ENCODE peak calls at places on chromosomes 5 and 9, in four cellular contexts. D is GM12878, Q is IMR-90, W is K562. K is an unnamed sample. For H3K4me1, the result is how much of the 10 kb centered on the place peaks cover.

GRCh38 chr5:54867310-54867944 is 118.0 kb downstream of the ESM1 start:
- DNase-seq in Q (peak), D (no peak), W (peak), K (peak)

GRCh38 chr5:68159251-68159951 is 56.2 kb upstream of the PIK3R1 start:
- DNase-seq in W (no peak), Q (no peak), D (no peak), K (no peak)

GRCh38 chr5:24681106-24681505 is 36.3 kb upstream of the CDH10 start:
- DNase-seq in Q (no peak), W (no peak), D (no peak), K (no peak)

GRCh38 chr5:172530406-172530805 is 76.1 kb upstream of the SH3PXD2B start:
- DNase-seq in D (no peak), W (no peak), Q (no peak), K (no peak)

GRCh38 chr5:172717481-172718195 is 53.4 kb downstream of the DUSP1 start:
- DNase-seq in D (no peak), W (no peak), Q (no peak), K (no peak)

GRCh38 chr5:151523335-151523734 is 67.8 kb downstream of the FAT2 start:
- DNase-seq in Q (peak), W (peak), D (no peak), K (peak)

GRCh38 chr5:149126898-149127297 is 14.4 kb upstream of the ABLIM3 start:
- DNase-seq in W (no peak), Q (no peak), D (no peak), K (no peak)

GRCh38 chr5:20536813-20537212 is 548.8 kb upstream of the CDH18 start:
- DNase-seq in W (no peak), D (no peak), Q (no peak), K (no peak)

GRCh38 chr5:151719228-151719861 is 32.6 kb upstream of the SPARC start:
- DNase-seq in W (peak), Q (peak), D (no peak), K (peak)

GRCh38 chr9:101533334-101534187 is at the start of gene RNF20:
- DNase-seq in D (peak), Q (peak), W (peak), K (peak)

GRCh38 chr9:135592331-135592590 is 30.7 kb downstream of the PAEP start:
- DNase-seq in W (no peak), Q (no peak), D (no peak), K (no peak)

GRCh38 chr9:21096172-21096900 is 18.6 kb upstream of the IFNB1 start:
- DNase-seq in Q (peak), W (no peak), D (peak), K (no peak)

GRCh38 chr9:4119778-4120554 is 179.9 kb downstream of the GLIS3 start:
- DNase-seq in Q (no peak), D (no peak), W (no peak), K (no peak)

GRCh38 chr9:21994996-21995651 is 533 bp downstream of the CDKN2B-AS1 start:
- DNase-seq in W (no peak), Q (peak), D (peak), K (no peak)

GRCh38 chr9:71944754-71945409 is 33.4 kb downstream of the C9orf85 start:
- DNase-seq in D (no peak), W (no peak), Q (no peak), K (no peak)

GRCh38 chr9:5884191-5884590 is 6.5 kb upstream of the MLANA start:
- DNase-seq in W (no peak), D (no peak), Q (no peak), K (no peak)

GRCh38 chr9:5510991-5511390 is 660 bp downstream of the PDCD1LG2 start:
- DNase-seq in Q (peak), D (no peak), W (no peak), K (no peak)

GRCh38 chr5:168920019-168920813 is 341.0 kb upstream of the PANK3 start:
- DNase-seq in D (no peak), Q (no peak), W (no peak), K (no peak)

GRCh38 chr5:168916266-168916665 is 337.1 kb upstream of the PANK3 start:
- DNase-seq in Q (no peak), W (no peak), D (no peak), K (no peak)

GRCh38 chr5:168910874-168911273 is 331.7 kb upstream of the PANK3 start:
- DNase-seq in Q (no peak), D (no peak), W (no peak), K (no peak)

GRCh38 chr5:168917947-168918600 is 338.9 kb upstream of the PANK3 start:
- DNase-seq in Q (no peak), W (no peak), D (no peak), K (no peak)

GRCh38 chr5:168916852-168917251 is 337.7 kb upstream of the PANK3 start:
- DNase-seq in Q (no peak), W (no peak), D (no peak), K (no peak)
- TF ChIP-seq ELK1 in Q (no peak), W (no peak), D (no peak), K (no peak)

DNA sequence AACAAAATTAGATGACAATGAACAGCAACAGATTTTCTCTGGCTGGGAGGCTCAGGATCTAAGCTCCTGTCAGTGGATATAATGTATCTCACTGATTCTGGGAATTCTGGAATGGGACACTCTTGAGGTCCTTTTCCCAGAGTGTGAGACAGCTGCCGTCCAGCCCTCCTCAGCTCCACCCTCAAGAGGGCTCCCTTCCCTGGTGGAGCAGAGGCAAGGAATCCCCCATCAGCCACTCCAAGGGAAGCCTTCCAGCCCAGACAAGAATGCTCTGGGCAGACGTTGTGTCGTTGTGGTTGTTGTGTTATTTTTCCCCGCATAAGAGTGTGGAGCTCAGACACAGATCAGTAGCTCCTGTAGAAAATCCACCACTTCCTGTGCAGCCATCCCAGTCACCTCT is 47.7 kb upstream of the ATP10B start:
- DNase-seq in D (no peak), Q (no peak), W (no peak), K (no peak)
- H3K4me1 ChIP-seq in D (under half), Q (under half), W (under half), K (under half)

GRCh38 chr9:105114318-105114717 is 130.1 kb upstream of the SLC44A1 start:
- DNase-seq in D (no peak), Q (no peak), W (no peak), K (no peak)
- TF ChIP-seq RFX5 in D (no peak), Q (no peak), W (no peak), K (no peak)

GRCh38 chr5:7678057-7678456 is 172.9 kb downstream of the CFAP90 start:
- DNase-seq in W (no peak), Q (no peak), D (no peak), K (no peak)

GRCh38 chr5:7673658-7674057 is 177.3 kb downstream of the CFAP90 start:
- DNase-seq in Q (no peak), D (no peak), W (no peak), K (no peak)

GRCh38 chr5:7679663-7680062 is 171.3 kb downstream of the CFAP90 start:
- DNase-seq in D (no peak), Q (no peak), W (no peak), K (no peak)

GRCh38 chr5:7680260-7680659 is 170.7 kb downstream of the CFAP90 start:
- DNase-seq in Q (no peak), D (no peak), W (no peak), K (no peak)

DNA sequence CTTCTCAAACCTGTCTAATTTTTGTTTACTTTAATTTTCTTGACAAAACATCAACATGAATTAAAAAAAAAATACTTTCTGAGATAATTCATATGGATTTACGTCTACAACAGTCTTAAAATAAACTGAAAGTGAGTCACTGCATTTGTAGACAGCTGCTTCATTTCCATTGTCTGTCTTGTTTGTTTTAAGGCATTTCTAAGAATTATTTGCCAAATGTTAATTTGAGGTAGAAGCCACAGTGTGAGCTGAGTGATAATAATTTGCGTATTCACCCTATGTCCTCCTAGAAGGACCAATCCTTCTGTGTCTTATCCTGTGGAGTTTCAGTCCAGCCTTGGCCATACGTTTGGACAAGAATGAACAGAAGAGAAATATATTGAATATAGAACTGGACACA is 174.5 kb downstream of the CFAP90 start:
- DNase-seq in W (no peak), D (no peak), Q (no peak), K (no peak)
- TF ChIP-seq ELK1 in W (no peak), D (no peak), Q (no peak), K (no peak)

GRCh38 chr9:93039976-93040375 is 18.5 kb upstream of the SUSD3 start:
- DNase-seq in Q (no peak), D (no peak), W (no peak), K (no peak)
- H3K4me1 ChIP-seq in Q (under half), D (under half), W (under half), K (under half)

GRCh38 chr9:14314424-14314928 is 535 bp upstream of the NFIB start:
- DNase-seq in D (no peak), W (peak), Q (peak), K (peak)

GRCh38 chr9:14314929-14315753 is 1.2 kb upstream of the NFIB start:
- DNase-seq in Q (peak), D (no peak), W (peak), K (peak)

GRCh38 chr9:14317667-14318255 is 3.8 kb upstream of the NFIB start:
- DNase-seq in D (no peak), W (no peak), Q (no peak), K (no peak)

GRCh38 chr9:14316574-14317304 is 2.8 kb upstream of the NFIB start:
- DNase-seq in W (no peak), Q (no peak), D (no peak), K (no peak)

GRCh38 chr9:14315754-14316573 is 2.0 kb upstream of the NFIB start:
- DNase-seq in W (no peak), Q (no peak), D (no peak), K (peak)
- TF ChIP-seq RFX5 in W (no peak), Q (no peak), D (no peak), K (no peak)

DNA sequence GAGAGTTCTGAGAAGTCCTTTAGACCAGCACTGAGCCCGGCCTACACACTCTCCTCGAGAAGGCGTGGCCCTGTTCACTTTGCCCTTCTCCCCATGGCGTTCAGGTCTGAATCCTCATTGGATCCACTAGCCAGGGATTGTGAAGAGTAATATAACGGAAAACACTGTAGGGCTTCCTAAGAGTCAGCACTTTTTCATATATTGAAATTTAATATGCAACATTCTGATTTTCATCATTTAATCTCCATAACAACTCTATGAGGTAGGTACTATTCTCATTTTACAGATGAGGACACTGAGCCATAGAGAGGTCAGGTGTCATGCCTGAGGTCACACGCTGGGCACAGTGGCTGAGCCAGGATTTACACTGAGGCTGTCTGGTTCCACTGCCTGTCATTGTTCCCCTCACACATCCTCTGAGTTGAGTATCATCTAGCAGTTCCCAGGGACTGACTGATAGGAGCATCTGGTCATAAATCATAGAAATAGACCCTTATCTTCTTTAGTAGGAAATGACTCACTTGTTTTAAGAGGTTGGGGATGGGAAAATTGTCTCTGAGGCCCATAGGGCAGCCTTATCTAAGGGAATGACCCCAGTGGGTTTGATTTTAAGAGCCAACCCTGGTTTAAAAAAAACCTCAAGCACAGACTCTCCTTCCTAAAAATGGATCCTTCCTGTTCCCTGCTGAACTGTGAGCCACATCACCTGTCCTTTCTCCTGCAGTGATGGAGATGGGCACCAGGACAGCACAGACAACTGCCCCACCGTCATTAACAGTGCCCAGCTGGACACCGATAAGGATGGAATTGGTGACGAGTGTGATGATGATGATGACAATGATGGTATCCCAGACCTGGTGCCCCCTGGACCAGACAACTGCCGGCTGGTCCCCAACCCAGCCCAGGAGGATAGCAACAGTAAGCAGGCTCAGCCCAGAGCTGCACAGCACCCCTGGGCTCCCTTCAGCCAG is 41.3 kb downstream of the THBS4 start:
- DNase-seq in W (peak), D (no peak), Q (peak), K (no peak)
- TF ChIP-seq ELK1 in W (no peak), D (no peak), Q (no peak), K (no peak)

DNA sequence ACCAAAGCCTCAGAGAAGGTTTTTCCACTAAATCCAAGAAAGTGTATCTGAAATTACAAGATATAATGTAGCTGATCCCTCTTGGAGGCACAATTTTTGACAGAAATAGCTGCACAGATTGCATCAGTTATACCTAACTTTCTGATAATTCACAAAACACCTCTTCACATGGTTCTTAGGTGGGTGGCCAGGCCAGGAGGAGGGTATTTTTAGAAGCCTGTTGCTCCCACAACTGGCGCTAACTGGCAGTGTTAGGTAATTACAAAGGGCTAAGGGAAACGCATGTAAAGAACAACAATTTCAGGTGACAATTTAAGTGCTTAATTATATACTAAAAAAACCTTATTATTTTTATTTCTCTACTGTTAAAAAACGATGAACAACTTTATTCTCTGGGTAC is 247.9 kb downstream of the BNC2 start:
- DNase-seq in W (no peak), Q (no peak), D (no peak), K (no peak)
- H3K4me1 ChIP-seq in W (under half), Q (under half), D (under half), K (under half)

GRCh38 chr5:72943307-72943706 is 12.5 kb upstream of the FCHO2 start:
- DNase-seq in W (no peak), Q (no peak), D (no peak), K (no peak)
- TF ChIP-seq RFX5 in W (no peak), Q (no peak), D (no peak), K (no peak)

GRCh38 chr5:36613241-36613640 is 6.8 kb downstream of the SLC1A3 start:
- DNase-seq in Q (no peak), W (no peak), D (no peak), K (no peak)
- TF ChIP-seq ELK1 in Q (no peak), W (no peak), D (no peak), K (no peak)